ENCODE peak calls at places on chromosomes 4 and X, in nine cellular contexts. One of them, this sample, is unnamed.

GRCh38 chrX:45849261-45849660 is 648.6 kb upstream of the DIPK2B start:
- DNase-seq in aorta: no peak
- DNase-seq in stimulated activated CD8-positive, alpha-beta memory T cell treated with anti-CD3 and anti-CD28 coated beads, Interleukin-7, amount 100 ng/mL, for 4 hours: no peak
- DNase-seq in dorsolateral prefrontal cortex: no peak
- DNase-seq in NCI-H1436: no peak
- DNase-seq in HFFc6: peak
- DNase-seq in activated naive CD4-positive, alpha-beta T cell treated with anti-CD3 and anti-CD28 coated beads for 36 hours: peak
- DNase-seq in activated naive CD8-positive, alpha-beta T cell treated with anti-CD3 and anti-CD28 coated beads, Interleukin-2, amount 10 ng/mL, durations not matched to agents 7 days and 5 days: no peak
- DNase-seq in CD4-positive, alpha-beta T cell: no peak
- DNase-seq in this sample: peak

GRCh38 chr4:108793413-108793812 is 30.6 kb upstream of the ETNPPL start:
- DNase-seq in activated naive CD8-positive, alpha-beta T cell treated with anti-CD3 and anti-CD28 coated beads, Interleukin-2, amount 10 ng/mL, durations not matched to agents 7 days and 5 days: no peak
- DNase-seq in activated naive CD4-positive, alpha-beta T cell treated with anti-CD3 and anti-CD28 coated beads for 36 hours: no peak
- DNase-seq in CD4-positive, alpha-beta T cell: no peak
- DNase-seq in aorta: no peak
- DNase-seq in NCI-H1436: no peak
- DNase-seq in stimulated activated CD8-positive, alpha-beta memory T cell treated with anti-CD3 and anti-CD28 coated beads, Interleukin-7, amount 100 ng/mL, for 4 hours: no peak
- DNase-seq in dorsolateral prefrontal cortex: no peak
- DNase-seq in HFFc6: no peak
- DNase-seq in this sample: no peak

GRCh38 chr4:165343353-165344191 is 16.1 kb downstream of the MSMO1 start:
- DNase-seq in activated naive CD8-positive, alpha-beta T cell treated with anti-CD3 and anti-CD28 coated beads, Interleukin-2, amount 10 ng/mL, durations not matched to agents 7 days and 5 days: no peak
- DNase-seq in dorsolateral prefrontal cortex: no peak
- DNase-seq in CD4-positive, alpha-beta T cell: no peak
- DNase-seq in aorta: no peak
- DNase-seq in NCI-H1436: no peak
- DNase-seq in activated naive CD4-positive, alpha-beta T cell treated with anti-CD3 and anti-CD28 coated beads for 36 hours: peak
- DNase-seq in HFFc6: no peak
- DNase-seq in stimulated activated CD8-positive, alpha-beta memory T cell treated with anti-CD3 and anti-CD28 coated beads, Interleukin-7, amount 100 ng/mL, for 4 hours: no peak
- DNase-seq in this sample: peak

GRCh38 chrX:141439651-141440050 is 144.9 kb downstream of the SPANXA1 start:
- DNase-seq in dorsolateral prefrontal cortex: no peak
- DNase-seq in stimulated activated CD8-positive, alpha-beta memory T cell treated with anti-CD3 and anti-CD28 coated beads, Interleukin-7, amount 100 ng/mL, for 4 hours: no peak
- DNase-seq in NCI-H1436: no peak
- DNase-seq in HFFc6: peak
- DNase-seq in activated naive CD8-positive, alpha-beta T cell treated with anti-CD3 and anti-CD28 coated beads, Interleukin-2, amount 10 ng/mL, durations not matched to agents 7 days and 5 days: no peak
- DNase-seq in CD4-positive, alpha-beta T cell: no peak
- DNase-seq in activated naive CD4-positive, alpha-beta T cell treated with anti-CD3 and anti-CD28 coated beads for 36 hours: no peak
- DNase-seq in aorta: no peak
- DNase-seq in this sample: no peak

GRCh38 chr4:165813606-165814005 is 59.4 kb upstream of the TLL1 start:
- DNase-seq in CD4-positive, alpha-beta T cell: no peak
- DNase-seq in HFFc6: no peak
- DNase-seq in dorsolateral prefrontal cortex: no peak
- DNase-seq in activated naive CD4-positive, alpha-beta T cell treated with anti-CD3 and anti-CD28 coated beads for 36 hours: no peak
- DNase-seq in NCI-H1436: no peak
- DNase-seq in stimulated activated CD8-positive, alpha-beta memory T cell treated with anti-CD3 and anti-CD28 coated beads, Interleukin-7, amount 100 ng/mL, for 4 hours: no peak
- DNase-seq in activated naive CD8-positive, alpha-beta T cell treated with anti-CD3 and anti-CD28 coated beads, Interleukin-2, amount 10 ng/mL, durations not matched to agents 7 days and 5 days: no peak
- DNase-seq in aorta: no peak
- DNase-seq in this sample: no peak

GRCh38 chrX:68978211-68978780 is 149.5 kb downstream of the EFNB1 start:
- DNase-seq in activated naive CD8-positive, alpha-beta T cell treated with anti-CD3 and anti-CD28 coated beads, Interleukin-2, amount 10 ng/mL, durations not matched to agents 7 days and 5 days: no peak
- DNase-seq in stimulated activated CD8-positive, alpha-beta memory T cell treated with anti-CD3 and anti-CD28 coated beads, Interleukin-7, amount 100 ng/mL, for 4 hours: no peak
- DNase-seq in dorsolateral prefrontal cortex: no peak
- DNase-seq in aorta: peak
- DNase-seq in HFFc6: no peak
- DNase-seq in CD4-positive, alpha-beta T cell: no peak
- DNase-seq in activated naive CD4-positive, alpha-beta T cell treated with anti-CD3 and anti-CD28 coated beads for 36 hours: no peak
- DNase-seq in NCI-H1436: no peak
- DNase-seq in this sample: no peak

GRCh38 chr4:106062452-106062875 is 167.2 kb downstream of the NPNT start:
- DNase-seq in activated naive CD8-positive, alpha-beta T cell treated with anti-CD3 and anti-CD28 coated beads, Interleukin-2, amount 10 ng/mL, durations not matched to agents 7 days and 5 days: no peak
- DNase-seq in stimulated activated CD8-positive, alpha-beta memory T cell treated with anti-CD3 and anti-CD28 coated beads, Interleukin-7, amount 100 ng/mL, for 4 hours: no peak
- DNase-seq in HFFc6: peak
- DNase-seq in CD4-positive, alpha-beta T cell: no peak
- DNase-seq in dorsolateral prefrontal cortex: no peak
- DNase-seq in NCI-H1436: no peak
- DNase-seq in activated naive CD4-positive, alpha-beta T cell treated with anti-CD3 and anti-CD28 coated beads for 36 hours: no peak
- DNase-seq in aorta: no peak
- DNase-seq in this sample: no peak

GRCh38 chrX:119997570-119997969 is 54.0 kb upstream of the NKAP start:
- DNase-seq in HFFc6: no peak
- DNase-seq in activated naive CD4-positive, alpha-beta T cell treated with anti-CD3 and anti-CD28 coated beads for 36 hours: no peak
- DNase-seq in dorsolateral prefrontal cortex: no peak
- DNase-seq in NCI-H1436: no peak
- DNase-seq in aorta: no peak
- DNase-seq in CD4-positive, alpha-beta T cell: no peak
- DNase-seq in activated naive CD8-positive, alpha-beta T cell treated with anti-CD3 and anti-CD28 coated beads, Interleukin-2, amount 10 ng/mL, durations not matched to agents 7 days and 5 days: no peak
- DNase-seq in stimulated activated CD8-positive, alpha-beta memory T cell treated with anti-CD3 and anti-CD28 coated beads, Interleukin-7, amount 100 ng/mL, for 4 hours: no peak
- DNase-seq in this sample: no peak

GRCh38 chrX:116173006-116173405 is 2.5 kb downstream of the AGTR2 start:
- DNase-seq in CD4-positive, alpha-beta T cell: no peak
- DNase-seq in dorsolateral prefrontal cortex: no peak
- DNase-seq in activated naive CD8-positive, alpha-beta T cell treated with anti-CD3 and anti-CD28 coated beads, Interleukin-2, amount 10 ng/mL, durations not matched to agents 7 days and 5 days: no peak
- DNase-seq in activated naive CD4-positive, alpha-beta T cell treated with anti-CD3 and anti-CD28 coated beads for 36 hours: no peak
- DNase-seq in stimulated activated CD8-positive, alpha-beta memory T cell treated with anti-CD3 and anti-CD28 coated beads, Interleukin-7, amount 100 ng/mL, for 4 hours: no peak
- DNase-seq in NCI-H1436: no peak
- DNase-seq in aorta: no peak
- DNase-seq in HFFc6: no peak
- DNase-seq in this sample: no peak

GRCh38 chr4:91826186-91826585 is 477.6 kb upstream of the GRID2 start:
- DNase-seq in aorta: no peak
- DNase-seq in NCI-H1436: no peak
- DNase-seq in stimulated activated CD8-positive, alpha-beta memory T cell treated with anti-CD3 and anti-CD28 coated beads, Interleukin-7, amount 100 ng/mL, for 4 hours: no peak
- DNase-seq in dorsolateral prefrontal cortex: no peak
- DNase-seq in activated naive CD4-positive, alpha-beta T cell treated with anti-CD3 and anti-CD28 coated beads for 36 hours: no peak
- DNase-seq in CD4-positive, alpha-beta T cell: no peak
- DNase-seq in activated naive CD8-positive, alpha-beta T cell treated with anti-CD3 and anti-CD28 coated beads, Interleukin-2, amount 10 ng/mL, durations not matched to agents 7 days and 5 days: no peak
- DNase-seq in HFFc6: no peak
- DNase-seq in this sample: no peak

GRCh38 chr4:151325320-151326246 is at the start of gene SH3D19:
- DNase-seq in activated naive CD8-positive, alpha-beta T cell treated with anti-CD3 and anti-CD28 coated beads, Interleukin-2, amount 10 ng/mL, durations not matched to agents 7 days and 5 days: peak
- DNase-seq in aorta: peak
- DNase-seq in stimulated activated CD8-positive, alpha-beta memory T cell treated with anti-CD3 and anti-CD28 coated beads, Interleukin-7, amount 100 ng/mL, for 4 hours: no peak
- DNase-seq in CD4-positive, alpha-beta T cell: no peak
- DNase-seq in HFFc6: peak
- DNase-seq in NCI-H1436: no peak
- DNase-seq in activated naive CD4-positive, alpha-beta T cell treated with anti-CD3 and anti-CD28 coated beads for 36 hours: no peak
- DNase-seq in dorsolateral prefrontal cortex: no peak
- DNase-seq in this sample: peak

GRCh38 chrX:71954458-71954857 is 43.8 kb downstream of the NHSL2 start:
- DNase-seq in dorsolateral prefrontal cortex: no peak
- DNase-seq in aorta: no peak
- DNase-seq in CD4-positive, alpha-beta T cell: no peak
- DNase-seq in activated naive CD8-positive, alpha-beta T cell treated with anti-CD3 and anti-CD28 coated beads, Interleukin-2, amount 10 ng/mL, durations not matched to agents 7 days and 5 days: no peak
- DNase-seq in NCI-H1436: no peak
- DNase-seq in stimulated activated CD8-positive, alpha-beta memory T cell treated with anti-CD3 and anti-CD28 coated beads, Interleukin-7, amount 100 ng/mL, for 4 hours: no peak
- DNase-seq in HFFc6: no peak
- DNase-seq in activated naive CD4-positive, alpha-beta T cell treated with anti-CD3 and anti-CD28 coated beads for 36 hours: no peak
- DNase-seq in this sample: no peak

GRCh38 chr4:26197018-26197779 is 123.6 kb upstream of the RBPJ start:
- DNase-seq in HFFc6: peak
- DNase-seq in activated naive CD4-positive, alpha-beta T cell treated with anti-CD3 and anti-CD28 coated beads for 36 hours: peak
- DNase-seq in aorta: no peak
- DNase-seq in stimulated activated CD8-positive, alpha-beta memory T cell treated with anti-CD3 and anti-CD28 coated beads, Interleukin-7, amount 100 ng/mL, for 4 hours: peak
- DNase-seq in dorsolateral prefrontal cortex: no peak
- DNase-seq in CD4-positive, alpha-beta T cell: peak
- DNase-seq in activated naive CD8-positive, alpha-beta T cell treated with anti-CD3 and anti-CD28 coated beads, Interleukin-2, amount 10 ng/mL, durations not matched to agents 7 days and 5 days: peak
- DNase-seq in NCI-H1436: no peak
- DNase-seq in this sample: no peak

GRCh38 chr4:128979934-128980333 is 113.4 kb downstream of the SCLT1 start:
- DNase-seq in aorta: no peak
- DNase-seq in dorsolateral prefrontal cortex: no peak
- DNase-seq in HFFc6: peak
- DNase-seq in activated naive CD8-positive, alpha-beta T cell treated with anti-CD3 and anti-CD28 coated beads, Interleukin-2, amount 10 ng/mL, durations not matched to agents 7 days and 5 days: no peak
- DNase-seq in stimulated activated CD8-positive, alpha-beta memory T cell treated with anti-CD3 and anti-CD28 coated beads, Interleukin-7, amount 100 ng/mL, for 4 hours: no peak
- DNase-seq in NCI-H1436: no peak
- DNase-seq in activated naive CD4-positive, alpha-beta T cell treated with anti-CD3 and anti-CD28 coated beads for 36 hours: no peak
- DNase-seq in CD4-positive, alpha-beta T cell: no peak
- DNase-seq in this sample: no peak

GRCh38 chr4:6926081-6926480 is 16.5 kb downstream of the TBC1D14 start:
- DNase-seq in activated naive CD8-positive, alpha-beta T cell treated with anti-CD3 and anti-CD28 coated beads, Interleukin-2, amount 10 ng/mL, durations not matched to agents 7 days and 5 days: no peak
- DNase-seq in CD4-positive, alpha-beta T cell: no peak
- DNase-seq in HFFc6: no peak
- DNase-seq in NCI-H1436: no peak
- DNase-seq in dorsolateral prefrontal cortex: no peak
- DNase-seq in activated naive CD4-positive, alpha-beta T cell treated with anti-CD3 and anti-CD28 coated beads for 36 hours: peak
- DNase-seq in stimulated activated CD8-positive, alpha-beta memory T cell treated with anti-CD3 and anti-CD28 coated beads, Interleukin-7, amount 100 ng/mL, for 4 hours: no peak
- DNase-seq in aorta: no peak
- DNase-seq in this sample: no peak

GRCh38 chrX:108285361-108285760 is 152.9 kb downstream of the COL4A6 start:
- DNase-seq in CD4-positive, alpha-beta T cell: no peak
- DNase-seq in NCI-H1436: peak
- DNase-seq in activated naive CD4-positive, alpha-beta T cell treated with anti-CD3 and anti-CD28 coated beads for 36 hours: no peak
- DNase-seq in stimulated activated CD8-positive, alpha-beta memory T cell treated with anti-CD3 and anti-CD28 coated beads, Interleukin-7, amount 100 ng/mL, for 4 hours: no peak
- DNase-seq in dorsolateral prefrontal cortex: no peak
- DNase-seq in activated naive CD8-positive, alpha-beta T cell treated with anti-CD3 and anti-CD28 coated beads, Interleukin-2, amount 10 ng/mL, durations not matched to agents 7 days and 5 days: no peak
- DNase-seq in HFFc6: no peak
- DNase-seq in aorta: no peak
- DNase-seq in this sample: no peak

GRCh38 chrX:145475725-145476124 is 228.4 kb downstream of the SPANXN1 start:
- DNase-seq in HFFc6: no peak
- DNase-seq in dorsolateral prefrontal cortex: no peak
- DNase-seq in stimulated activated CD8-positive, alpha-beta memory T cell treated with anti-CD3 and anti-CD28 coated beads, Interleukin-7, amount 100 ng/mL, for 4 hours: no peak
- DNase-seq in activated naive CD8-positive, alpha-beta T cell treated with anti-CD3 and anti-CD28 coated beads, Interleukin-2, amount 10 ng/mL, durations not matched to agents 7 days and 5 days: no peak
- DNase-seq in CD4-positive, alpha-beta T cell: no peak
- DNase-seq in NCI-H1436: no peak
- DNase-seq in aorta: no peak
- DNase-seq in activated naive CD4-positive, alpha-beta T cell treated with anti-CD3 and anti-CD28 coated beads for 36 hours: no peak
- DNase-seq in this sample: no peak

GRCh38 chr4:114613579-114613978 is 15.0 kb downstream of the UGT8 start:
- DNase-seq in activated naive CD8-positive, alpha-beta T cell treated with anti-CD3 and anti-CD28 coated beads, Interleukin-2, amount 10 ng/mL, durations not matched to agents 7 days and 5 days: no peak
- DNase-seq in activated naive CD4-positive, alpha-beta T cell treated with anti-CD3 and anti-CD28 coated beads for 36 hours: no peak
- DNase-seq in HFFc6: no peak
- DNase-seq in aorta: no peak
- DNase-seq in NCI-H1436: no peak
- DNase-seq in CD4-positive, alpha-beta T cell: no peak
- DNase-seq in dorsolateral prefrontal cortex: no peak
- DNase-seq in stimulated activated CD8-positive, alpha-beta memory T cell treated with anti-CD3 and anti-CD28 coated beads, Interleukin-7, amount 100 ng/mL, for 4 hours: no peak
- DNase-seq in this sample: no peak

GRCh38 chr4:152259866-152260265 is 276.0 kb downstream of the FBXW7 start:
- DNase-seq in CD4-positive, alpha-beta T cell: no peak
- DNase-seq in stimulated activated CD8-positive, alpha-beta memory T cell treated with anti-CD3 and anti-CD28 coated beads, Interleukin-7, amount 100 ng/mL, for 4 hours: no peak
- DNase-seq in aorta: no peak
- DNase-seq in activated naive CD4-positive, alpha-beta T cell treated with anti-CD3 and anti-CD28 coated beads for 36 hours: no peak
- DNase-seq in dorsolateral prefrontal cortex: no peak
- DNase-seq in HFFc6: peak
- DNase-seq in activated naive CD8-positive, alpha-beta T cell treated with anti-CD3 and anti-CD28 coated beads, Interleukin-2, amount 10 ng/mL, durations not matched to agents 7 days and 5 days: no peak
- DNase-seq in NCI-H1436: no peak
- DNase-seq in this sample: no peak

GRCh38 chr4:73896416-73896815 is 27.2 kb downstream of the CXCL1 start:
- DNase-seq in CD4-positive, alpha-beta T cell: no peak
- DNase-seq in activated naive CD4-positive, alpha-beta T cell treated with anti-CD3 and anti-CD28 coated beads for 36 hours: no peak
- DNase-seq in activated naive CD8-positive, alpha-beta T cell treated with anti-CD3 and anti-CD28 coated beads, Interleukin-2, amount 10 ng/mL, durations not matched to agents 7 days and 5 days: no peak
- DNase-seq in NCI-H1436: no peak
- DNase-seq in aorta: no peak
- DNase-seq in stimulated activated CD8-positive, alpha-beta memory T cell treated with anti-CD3 and anti-CD28 coated beads, Interleukin-7, amount 100 ng/mL, for 4 hours: no peak
- DNase-seq in dorsolateral prefrontal cortex: no peak
- DNase-seq in HFFc6: no peak
- DNase-seq in this sample: no peak

GRCh38 chrX:108740299-108740774 is 4.0 kb upstream of the IRS4 start:
- DNase-seq in activated naive CD4-positive, alpha-beta T cell treated with anti-CD3 and anti-CD28 coated beads for 36 hours: no peak
- DNase-seq in HFFc6: no peak
- DNase-seq in aorta: no peak
- DNase-seq in activated naive CD8-positive, alpha-beta T cell treated with anti-CD3 and anti-CD28 coated beads, Interleukin-2, amount 10 ng/mL, durations not matched to agents 7 days and 5 days: no peak
- DNase-seq in NCI-H1436: no peak
- DNase-seq in stimulated activated CD8-positive, alpha-beta memory T cell treated with anti-CD3 and anti-CD28 coated beads, Interleukin-7, amount 100 ng/mL, for 4 hours: no peak
- DNase-seq in dorsolateral prefrontal cortex: no peak
- DNase-seq in CD4-positive, alpha-beta T cell: no peak
- DNase-seq in this sample: no peak

GRCh38 chr4:162682651-162683050 is 484.0 kb downstream of the NAF1 start:
- DNase-seq in NCI-H1436: no peak
- DNase-seq in aorta: no peak
- DNase-seq in CD4-positive, alpha-beta T cell: no peak
- DNase-seq in stimulated activated CD8-positive, alpha-beta memory T cell treated with anti-CD3 and anti-CD28 coated beads, Interleukin-7, amount 100 ng/mL, for 4 hours: no peak
- DNase-seq in activated naive CD4-positive, alpha-beta T cell treated with anti-CD3 and anti-CD28 coated beads for 36 hours: no peak
- DNase-seq in activated naive CD8-positive, alpha-beta T cell treated with anti-CD3 and anti-CD28 coated beads, Interleukin-2, amount 10 ng/mL, durations not matched to agents 7 days and 5 days: no peak
- DNase-seq in dorsolateral prefrontal cortex: no peak
- DNase-seq in HFFc6: no peak
- DNase-seq in this sample: no peak

GRCh38 chr4:100582146-100582545 is 64.3 kb upstream of the EMCN start:
- DNase-seq in stimulated activated CD8-positive, alpha-beta memory T cell treated with anti-CD3 and anti-CD28 coated beads, Interleukin-7, amount 100 ng/mL, for 4 hours: no peak
- DNase-seq in aorta: no peak
- DNase-seq in activated naive CD8-positive, alpha-beta T cell treated with anti-CD3 and anti-CD28 coated beads, Interleukin-2, amount 10 ng/mL, durations not matched to agents 7 days and 5 days: no peak
- DNase-seq in dorsolateral prefrontal cortex: no peak
- DNase-seq in activated naive CD4-positive, alpha-beta T cell treated with anti-CD3 and anti-CD28 coated beads for 36 hours: no peak
- DNase-seq in CD4-positive, alpha-beta T cell: no peak
- DNase-seq in HFFc6: no peak
- DNase-seq in NCI-H1436: no peak
- DNase-seq in this sample: no peak

GRCh38 chrX:1435241-1435900 is 17.3 kb downstream of the ASMTL start:
- DNase-seq in CD4-positive, alpha-beta T cell: no peak
- DNase-seq in stimulated activated CD8-positive, alpha-beta memory T cell treated with anti-CD3 and anti-CD28 coated beads, Interleukin-7, amount 100 ng/mL, for 4 hours: no peak
- DNase-seq in dorsolateral prefrontal cortex: no peak
- DNase-seq in NCI-H1436: no peak
- DNase-seq in activated naive CD8-positive, alpha-beta T cell treated with anti-CD3 and anti-CD28 coated beads, Interleukin-2, amount 10 ng/mL, durations not matched to agents 7 days and 5 days: peak
- DNase-seq in aorta: peak
- DNase-seq in HFFc6: no peak
- DNase-seq in activated naive CD4-positive, alpha-beta T cell treated with anti-CD3 and anti-CD28 coated beads for 36 hours: no peak
- DNase-seq in this sample: no peak

GRCh38 chr4:2891294-2891693 is 47.6 kb downstream of the ADD1 start:
- DNase-seq in CD4-positive, alpha-beta T cell: no peak
- DNase-seq in activated naive CD8-positive, alpha-beta T cell treated with anti-CD3 and anti-CD28 coated beads, Interleukin-2, amount 10 ng/mL, durations not matched to agents 7 days and 5 days: no peak
- DNase-seq in aorta: no peak
- DNase-seq in stimulated activated CD8-positive, alpha-beta memory T cell treated with anti-CD3 and anti-CD28 coated beads, Interleukin-7, amount 100 ng/mL, for 4 hours: no peak
- DNase-seq in dorsolateral prefrontal cortex: no peak
- DNase-seq in HFFc6: peak
- DNase-seq in NCI-H1436: no peak
- DNase-seq in activated naive CD4-positive, alpha-beta T cell treated with anti-CD3 and anti-CD28 coated beads for 36 hours: no peak
- DNase-seq in this sample: no peak

GRCh38 chr4:139943277-139943676 is 210.7 kb downstream of the MAML3 start:
- DNase-seq in activated naive CD4-positive, alpha-beta T cell treated with anti-CD3 and anti-CD28 coated beads for 36 hours: no peak
- DNase-seq in aorta: no peak
- DNase-seq in activated naive CD8-positive, alpha-beta T cell treated with anti-CD3 and anti-CD28 coated beads, Interleukin-2, amount 10 ng/mL, durations not matched to agents 7 days and 5 days: no peak
- DNase-seq in dorsolateral prefrontal cortex: no peak
- DNase-seq in stimulated activated CD8-positive, alpha-beta memory T cell treated with anti-CD3 and anti-CD28 coated beads, Interleukin-7, amount 100 ng/mL, for 4 hours: no peak
- DNase-seq in CD4-positive, alpha-beta T cell: no peak
- DNase-seq in NCI-H1436: no peak
- DNase-seq in HFFc6: no peak
- DNase-seq in this sample: no peak

GRCh38 chr4:101086801-101087586 is 260.3 kb downstream of the PPP3CA start:
- DNase-seq in CD4-positive, alpha-beta T cell: no peak
- DNase-seq in activated naive CD8-positive, alpha-beta T cell treated with anti-CD3 and anti-CD28 coated beads, Interleukin-2, amount 10 ng/mL, durations not matched to agents 7 days and 5 days: no peak
- DNase-seq in dorsolateral prefrontal cortex: no peak
- DNase-seq in stimulated activated CD8-positive, alpha-beta memory T cell treated with anti-CD3 and anti-CD28 coated beads, Interleukin-7, amount 100 ng/mL, for 4 hours: no peak
- DNase-seq in aorta: no peak
- DNase-seq in activated naive CD4-positive, alpha-beta T cell treated with anti-CD3 and anti-CD28 coated beads for 36 hours: no peak
- DNase-seq in HFFc6: no peak
- DNase-seq in NCI-H1436: no peak
- DNase-seq in this sample: no peak

GRCh38 chr4:135277116-135277979 is 1075.8 kb upstream of the PABPC4L start:
- DNase-seq in dorsolateral prefrontal cortex: no peak
- DNase-seq in stimulated activated CD8-positive, alpha-beta memory T cell treated with anti-CD3 and anti-CD28 coated beads, Interleukin-7, amount 100 ng/mL, for 4 hours: no peak
- DNase-seq in activated naive CD8-positive, alpha-beta T cell treated with anti-CD3 and anti-CD28 coated beads, Interleukin-2, amount 10 ng/mL, durations not matched to agents 7 days and 5 days: no peak
- DNase-seq in activated naive CD4-positive, alpha-beta T cell treated with anti-CD3 and anti-CD28 coated beads for 36 hours: no peak
- DNase-seq in CD4-positive, alpha-beta T cell: no peak
- DNase-seq in NCI-H1436: no peak
- DNase-seq in HFFc6: peak
- DNase-seq in aorta: no peak
- DNase-seq in this sample: no peak

GRCh38 chr4:75514949-75515612 is 808 bp downstream of the THAP6 start:
- DNase-seq in HFFc6: no peak
- DNase-seq in CD4-positive, alpha-beta T cell: peak
- DNase-seq in stimulated activated CD8-positive, alpha-beta memory T cell treated with anti-CD3 and anti-CD28 coated beads, Interleukin-7, amount 100 ng/mL, for 4 hours: no peak
- DNase-seq in NCI-H1436: no peak
- DNase-seq in activated naive CD8-positive, alpha-beta T cell treated with anti-CD3 and anti-CD28 coated beads, Interleukin-2, amount 10 ng/mL, durations not matched to agents 7 days and 5 days: no peak
- DNase-seq in activated naive CD4-positive, alpha-beta T cell treated with anti-CD3 and anti-CD28 coated beads for 36 hours: peak
- DNase-seq in dorsolateral prefrontal cortex: no peak
- DNase-seq in aorta: no peak
- DNase-seq in this sample: no peak

GRCh38 chrX:132292753-132293152 is 73.5 kb upstream of the RAP2C start:
- DNase-seq in CD4-positive, alpha-beta T cell: no peak
- DNase-seq in dorsolateral prefrontal cortex: no peak
- DNase-seq in activated naive CD4-positive, alpha-beta T cell treated with anti-CD3 and anti-CD28 coated beads for 36 hours: peak
- DNase-seq in HFFc6: peak
- DNase-seq in NCI-H1436: no peak
- DNase-seq in stimulated activated CD8-positive, alpha-beta memory T cell treated with anti-CD3 and anti-CD28 coated beads, Interleukin-7, amount 100 ng/mL, for 4 hours: no peak
- DNase-seq in activated naive CD8-positive, alpha-beta T cell treated with anti-CD3 and anti-CD28 coated beads, Interleukin-2, amount 10 ng/mL, durations not matched to agents 7 days and 5 days: no peak
- DNase-seq in aorta: no peak
- DNase-seq in this sample: no peak

GRCh38 chrX:119622356-119623232 is 16.4 kb upstream of the NKRF start:
- DNase-seq in HFFc6: peak
- DNase-seq in stimulated activated CD8-positive, alpha-beta memory T cell treated with anti-CD3 and anti-CD28 coated beads, Interleukin-7, amount 100 ng/mL, for 4 hours: no peak
- DNase-seq in NCI-H1436: no peak
- DNase-seq in activated naive CD4-positive, alpha-beta T cell treated with anti-CD3 and anti-CD28 coated beads for 36 hours: no peak
- DNase-seq in activated naive CD8-positive, alpha-beta T cell treated with anti-CD3 and anti-CD28 coated beads, Interleukin-2, amount 10 ng/mL, durations not matched to agents 7 days and 5 days: no peak
- DNase-seq in CD4-positive, alpha-beta T cell: no peak
- DNase-seq in dorsolateral prefrontal cortex: no peak
- DNase-seq in aorta: no peak
- DNase-seq in this sample: no peak